ENCODE peak calls at places on chromosomes 11 and 22, in four cellular contexts. Z is AG20443; J is effector CD8-positive, alpha-beta T cell; S is activated CD4-positive, alpha-beta memory T cell treated with anti-CD3 and anti-CD28 coated beads, Interleukin-2, amount 10 ng/mL, durations not matched to agents 7 days and 5 days. E is an unnamed sample.

GRCh38 chr11:47258317-47258902 is 614 bp downstream of the NR1H3 start:
- DNase-seq in Z (no peak), J (no peak), S (no peak), E (no peak)

GRCh38 chr22:37088750-37089408 is 20.6 kb downstream of the TMPRSS6 start:
- DNase-seq in Z (no peak), J (no peak), S (peak), E (no peak)

GRCh38 chr22:24108073-24108472 is 73.2 kb upstream of the SUSD2 start:
- DNase-seq in Z (no peak), J (no peak), S (no peak), E (no peak)

GRCh38 chr11:69524291-69524882 is 42.9 kb downstream of the LINC01488 start:
- DNase-seq in Z (peak), J (no peak), S (no peak), E (no peak)

GRCh38 chr11:93468286-93468685 is 74.9 kb downstream of the SMCO4 start:
- DNase-seq in Z (peak), J (no peak), S (no peak), E (no peak)

GRCh38 chr22:44422742-44423370 is 75.2 kb downstream of the RTL6 start:
- DNase-seq in Z (no peak), J (no peak), S (no peak), E (peak)

GRCh38 chr11:4041731-4042391 is 52.7 kb upstream of the RRM1 start:
- DNase-seq in Z (no peak), J (no peak), S (no peak), E (no peak)

GRCh38 chr11:68692881-68693483 is 8.6 kb downstream of the GAL start:
- DNase-seq in Z (no peak), J (no peak), S (no peak), E (no peak)

GRCh38 chr11:73423506-73423905 is 47.3 kb downstream of the RELT start:
- DNase-seq in Z (no peak), J (no peak), S (no peak), E (no peak)

GRCh38 chr11:130523166-130523565 is 74.7 kb downstream of the ADAMTS15 start:
- DNase-seq in Z (no peak), J (no peak), S (no peak), E (no peak)

GRCh38 chr11:119130662-119131061 is 9.3 kb downstream of the HINFP start:
- DNase-seq in Z (no peak), J (no peak), S (no peak), E (no peak)

E was measured in breast epithelium.